ENCODE peak calls at places on chromosomes 6 and 20, in five cellular contexts. One of them, this sample, is unnamed.
A peak's percentile ranks its signal among the peaks of the same experiment; 100 is the strongest.

GRCh38 chr6:138001750-138002349 is 105.4 kb downstream of the PERP start:
- DNase-seq in kidney glomerular epithelial cell: peak; percentile 65
- DNase-seq in amygdala: no peak
- DNase-seq in heart right ventricle: no peak
- DNase-seq in mesenchymal stem cell: peak; percentile 53
- DNase-seq in this sample: peak; percentile 36

GRCh38 chr6:124459268-124459667 is 503.0 kb upstream of the RNF217 start:
- DNase-seq in kidney glomerular epithelial cell: no peak
- DNase-seq in heart right ventricle: no peak
- DNase-seq in amygdala: no peak
- DNase-seq in mesenchymal stem cell: no peak
- DNase-seq in this sample: no peak

GRCh38 chr6:157981395-157982296 is at the start of gene SYNJ2:
- DNase-seq in kidney glomerular epithelial cell: peak; percentile 69
- DNase-seq in heart right ventricle: peak; percentile 78
- DNase-seq in mesenchymal stem cell: peak; percentile 82
- DNase-seq in amygdala: no peak
- DNase-seq in this sample: no peak

GRCh38 chr6:151068761-151069312 is 170.9 kb upstream of the AKAP12 start:
- DNase-seq in kidney glomerular epithelial cell: peak; percentile 52
- DNase-seq in amygdala: no peak
- DNase-seq in mesenchymal stem cell: peak; percentile 49
- DNase-seq in heart right ventricle: no peak
- DNase-seq in this sample: no peak

GRCh38 chr6:27668442-27669275 is 195.8 kb upstream of the ZNF184 start:
- DNase-seq in kidney glomerular epithelial cell: peak; percentile 65
- DNase-seq in heart right ventricle: no peak
- DNase-seq in amygdala: no peak
- DNase-seq in mesenchymal stem cell: peak; percentile 61
- DNase-seq in this sample: no peak

GRCh38 chr20:26167499-26167898 is 470.8 kb upstream of the ZNF337 start:
- DNase-seq in heart right ventricle: no peak
- DNase-seq in amygdala: no peak
- DNase-seq in kidney glomerular epithelial cell: peak; percentile 30
- DNase-seq in mesenchymal stem cell: peak; percentile 38
- DNase-seq in this sample: no peak

GRCh38 chr6:73695619-73696421 is at the start of gene CD109:
- DNase-seq in amygdala: no peak
- DNase-seq in mesenchymal stem cell: peak; percentile 94
- DNase-seq in kidney glomerular epithelial cell: peak; percentile 69
- DNase-seq in heart right ventricle: peak; percentile 56
- DNase-seq in this sample: no peak

GRCh38 chr6:32685603-32686002 is 19.1 kb upstream of the HLA-DQB1 start:
- DNase-seq in kidney glomerular epithelial cell: no peak
- DNase-seq in heart right ventricle: no peak
- DNase-seq in mesenchymal stem cell: peak; percentile 8
- DNase-seq in amygdala: no peak
- DNase-seq in this sample: no peak

GRCh38 chr20:4183361-4183760 is 168.0 kb upstream of the RNF24 start:
- DNase-seq in kidney glomerular epithelial cell: no peak
- DNase-seq in mesenchymal stem cell: no peak
- DNase-seq in heart right ventricle: no peak
- DNase-seq in amygdala: no peak
- DNase-seq in this sample: no peak

This sample was measured in smooth muscle cell of the brain vasculature.